ENCODE peak calls at places on chromosomes 6 and 20, in seven cellular contexts. One of them, this sample, is unnamed.
A peak's percentile ranks its signal among the peaks of the same experiment; 100 is the strongest.

GRCh38 chr6:89082439-89082838 is 1.9 kb downstream of the PNRC1 start:
- DNase-seq in PC-9: no peak
- DNase-seq in fibroblast of lung: peak; percentile 45
- DNase-seq in stomach: no peak
- DNase-seq in hepatocyte: peak; percentile 32
- DNase-seq in CD4-positive, CD25-positive, alpha-beta regulatory T cell: peak; percentile 37
- DNase-seq in Peyer's patch: no peak
- DNase-seq in this sample: peak; percentile 46

GRCh38 chr6:127971945-127972391 is 71.1 kb upstream of the THEMIS start:
- DNase-seq in PC-9: peak; percentile 76
- DNase-seq in fibroblast of lung: peak; percentile 93
- DNase-seq in stomach: no peak
- DNase-seq in hepatocyte: no peak
- DNase-seq in CD4-positive, CD25-positive, alpha-beta regulatory T cell: peak; percentile 87
- DNase-seq in Peyer's patch: no peak
- DNase-seq in this sample: peak; percentile 56

GRCh38 chr6:70151616-70152015 is 151.3 kb downstream of the COL9A1 start:
- DNase-seq in PC-9: no peak
- DNase-seq in fibroblast of lung: no peak
- DNase-seq in stomach: no peak
- DNase-seq in hepatocyte: no peak
- DNase-seq in CD4-positive, CD25-positive, alpha-beta regulatory T cell: no peak
- DNase-seq in Peyer's patch: no peak
- DNase-seq in this sample: no peak

GRCh38 chr20:43680976-43681375 is 14.1 kb downstream of the MYBL2 start:
- DNase-seq in PC-9: no peak
- DNase-seq in fibroblast of lung: no peak
- DNase-seq in stomach: no peak
- DNase-seq in hepatocyte: no peak
- DNase-seq in CD4-positive, CD25-positive, alpha-beta regulatory T cell: no peak
- DNase-seq in Peyer's patch: no peak
- DNase-seq in this sample: no peak

GRCh38 chr6:111230351-111231077 is 143.2 kb downstream of the SLC16A10 start:
- DNase-seq in PC-9: peak; percentile 75
- DNase-seq in fibroblast of lung: peak; percentile 86
- DNase-seq in stomach: no peak
- DNase-seq in hepatocyte: no peak
- DNase-seq in CD4-positive, CD25-positive, alpha-beta regulatory T cell: no peak
- DNase-seq in Peyer's patch: no peak
- DNase-seq in this sample: no peak

GRCh38 chr20:47493954-47494293 is 7.8 kb upstream of the NCOA3 start:
- DNase-seq in PC-9: peak; percentile 77
- DNase-seq in fibroblast of lung: no peak
- DNase-seq in stomach: peak; percentile 36
- DNase-seq in hepatocyte: peak; percentile 19
- DNase-seq in CD4-positive, CD25-positive, alpha-beta regulatory T cell: no peak
- DNase-seq in Peyer's patch: no peak
- DNase-seq in this sample: peak; percentile 84

GRCh38 chr6:83411731-83412130 is 19.1 kb downstream of the ME1 start:
- DNase-seq in PC-9: no peak
- DNase-seq in fibroblast of lung: no peak
- DNase-seq in stomach: no peak
- DNase-seq in hepatocyte: no peak
- DNase-seq in CD4-positive, CD25-positive, alpha-beta regulatory T cell: no peak
- DNase-seq in Peyer's patch: no peak
- DNase-seq in this sample: no peak

GRCh38 chr6:72623808-72624207 is 1.9 kb downstream of the KCNQ5 start:
- DNase-seq in PC-9: no peak
- DNase-seq in fibroblast of lung: no peak
- DNase-seq in stomach: no peak
- DNase-seq in hepatocyte: no peak
- DNase-seq in CD4-positive, CD25-positive, alpha-beta regulatory T cell: no peak
- DNase-seq in Peyer's patch: no peak
- DNase-seq in this sample: no peak

GRCh38 chr6:18586133-18586532 is 199.0 kb downstream of the RNF144B start:
- DNase-seq in PC-9: no peak
- DNase-seq in fibroblast of lung: no peak
- DNase-seq in stomach: no peak
- DNase-seq in hepatocyte: no peak
- DNase-seq in CD4-positive, CD25-positive, alpha-beta regulatory T cell: no peak
- DNase-seq in Peyer's patch: no peak
- DNase-seq in this sample: no peak

GRCh38 chr6:43496370-43497128 is 13.6 kb downstream of the LRRC73 start:
- DNase-seq in PC-9: peak; percentile 73
- DNase-seq in fibroblast of lung: peak; percentile 68
- DNase-seq in stomach: no peak
- DNase-seq in hepatocyte: peak; percentile 71
- DNase-seq in CD4-positive, CD25-positive, alpha-beta regulatory T cell: no peak
- DNase-seq in Peyer's patch: no peak
- DNase-seq in this sample: no peak

GRCh38 chr6:33672808-33673207 is 38.7 kb downstream of the UQCC2 start:
- DNase-seq in PC-9: peak; percentile 89
- DNase-seq in fibroblast of lung: peak; percentile 95
- DNase-seq in stomach: no peak
- DNase-seq in hepatocyte: peak; percentile 87
- DNase-seq in CD4-positive, CD25-positive, alpha-beta regulatory T cell: no peak
- DNase-seq in Peyer's patch: no peak
- DNase-seq in this sample: peak; percentile 11

GRCh38 chr6:41887355-41887754 is 7.8 kb downstream of the USP49 start:
- DNase-seq in PC-9: no peak
- DNase-seq in fibroblast of lung: no peak
- DNase-seq in stomach: no peak
- DNase-seq in hepatocyte: no peak
- DNase-seq in CD4-positive, CD25-positive, alpha-beta regulatory T cell: no peak
- DNase-seq in Peyer's patch: no peak
- DNase-seq in this sample: no peak

GRCh38 chr6:106122306-106122940 is 36.3 kb downstream of the PRDM1 start:
- DNase-seq in PC-9: peak; percentile 32
- DNase-seq in fibroblast of lung: no peak
- DNase-seq in stomach: no peak
- DNase-seq in hepatocyte: no peak
- DNase-seq in CD4-positive, CD25-positive, alpha-beta regulatory T cell: no peak
- DNase-seq in Peyer's patch: no peak
- DNase-seq in this sample: no peak

GRCh38 chr6:31702421-31702818 is 704 bp downstream of the ABHD16A start:
- DNase-seq in PC-9: no peak
- DNase-seq in fibroblast of lung: peak; percentile 26
- DNase-seq in stomach: no peak
- DNase-seq in hepatocyte: no peak
- DNase-seq in CD4-positive, CD25-positive, alpha-beta regulatory T cell: no peak
- DNase-seq in Peyer's patch: no peak
- DNase-seq in this sample: no peak

GRCh38 chr6:17394192-17394611 is 807 bp downstream of the CAP2 start:
- DNase-seq in PC-9: peak; percentile 77
- DNase-seq in fibroblast of lung: peak; percentile 85
- DNase-seq in stomach: peak; percentile 28
- DNase-seq in hepatocyte: peak; percentile 81
- DNase-seq in CD4-positive, CD25-positive, alpha-beta regulatory T cell: no peak
- DNase-seq in Peyer's patch: no peak
- DNase-seq in this sample: peak; percentile 50

GRCh38 chr6:116229287-116229913 is 24.5 kb downstream of the TSPYL4 start:
- DNase-seq in PC-9: no peak
- DNase-seq in fibroblast of lung: peak; percentile 96
- DNase-seq in stomach: peak; percentile 49
- DNase-seq in hepatocyte: peak; percentile 32
- DNase-seq in CD4-positive, CD25-positive, alpha-beta regulatory T cell: peak; percentile 12
- DNase-seq in Peyer's patch: no peak
- DNase-seq in this sample: no peak

GRCh38 chr20:6828794-6829423 is 61.4 kb downstream of the BMP2 start:
- DNase-seq in PC-9: no peak
- DNase-seq in fibroblast of lung: peak; percentile 39
- DNase-seq in stomach: peak; percentile 78
- DNase-seq in hepatocyte: peak; percentile 87
- DNase-seq in CD4-positive, CD25-positive, alpha-beta regulatory T cell: peak; percentile 19
- DNase-seq in Peyer's patch: peak; percentile 33
- DNase-seq in this sample: peak; percentile 73

GRCh38 chr20:60008130-60008808 is 50.0 kb downstream of the CDH26 start:
- DNase-seq in PC-9: no peak
- DNase-seq in fibroblast of lung: no peak
- DNase-seq in stomach: no peak
- DNase-seq in hepatocyte: no peak
- DNase-seq in CD4-positive, CD25-positive, alpha-beta regulatory T cell: no peak
- DNase-seq in Peyer's patch: no peak
- DNase-seq in this sample: no peak

DNA sequence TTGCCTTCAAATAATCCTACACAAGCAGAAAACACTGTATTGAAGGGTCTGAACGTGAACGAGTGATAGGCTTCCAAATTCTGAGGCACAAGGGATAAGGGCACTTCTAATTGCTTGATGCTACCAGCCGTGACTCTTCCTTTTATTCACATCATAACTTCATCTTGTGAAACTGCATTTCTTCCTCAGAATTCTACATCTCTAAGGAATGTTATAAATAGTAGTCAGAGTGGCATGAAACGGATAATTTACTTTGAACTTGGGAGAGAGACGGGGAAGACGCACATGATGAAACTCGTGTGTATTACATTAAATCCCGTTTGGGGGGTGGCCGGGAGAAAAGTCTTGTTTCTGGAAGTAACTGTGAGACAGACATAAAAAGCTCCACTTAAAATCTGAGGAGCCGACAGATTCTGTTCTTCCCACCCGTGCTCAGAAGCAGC is 754 bp downstream of the HDDC2 start:
- DNase-seq in PC-9: no peak
- DNase-seq in fibroblast of lung: peak; percentile 47
- DNase-seq in stomach: no peak
- DNase-seq in hepatocyte: peak; percentile 37
- DNase-seq in CD4-positive, CD25-positive, alpha-beta regulatory T cell: no peak
- DNase-seq in Peyer's patch: no peak
- DNase-seq in this sample: peak; percentile 12
- H3K27ac ChIP-seq in PC-9: peak overlapping the region; percentile 60
- H3K27ac ChIP-seq in fibroblast of lung: peak overlapping the region; percentile 80
- H3K27ac ChIP-seq in stomach: peak overlapping the region; percentile 92
- H3K27ac ChIP-seq in hepatocyte: peak overlapping the region; percentile 90
- H3K27ac ChIP-seq in CD4-positive, CD25-positive, alpha-beta regulatory T cell: peak overlapping the region; percentile 75
- H3K27ac ChIP-seq in Peyer's patch: peak overlapping the region; percentile 88
- H3K27ac ChIP-seq in this sample: peak overlapping the region; percentile 93

GRCh38 chr6:87151471-87151785 is 3.9 kb upstream of the ZNF292 start:
- DNase-seq in PC-9: no peak
- DNase-seq in fibroblast of lung: no peak
- DNase-seq in stomach: no peak
- DNase-seq in hepatocyte: no peak
- DNase-seq in CD4-positive, CD25-positive, alpha-beta regulatory T cell: no peak
- DNase-seq in Peyer's patch: no peak
- DNase-seq in this sample: no peak
- H3K4me3 ChIP-seq in PC-9: no peak overlapping the region
- H3K4me3 ChIP-seq in fibroblast of lung: peak overlapping the region; percentile 54
- H3K4me3 ChIP-seq in stomach: peak overlapping the region; percentile 62
- H3K4me3 ChIP-seq in hepatocyte: peak overlapping the region; percentile 18
- H3K4me3 ChIP-seq in CD4-positive, CD25-positive, alpha-beta regulatory T cell: peak overlapping the region; percentile 61
- H3K4me3 ChIP-seq in Peyer's patch: peak overlapping the region; percentile 76
- H3K4me3 ChIP-seq in this sample: no peak overlapping the region

GRCh38 chr20:50572922-50573777 is 63.0 kb downstream of the PTPN1 start:
- DNase-seq in PC-9: no peak
- DNase-seq in fibroblast of lung: peak; percentile 73
- DNase-seq in stomach: no peak
- DNase-seq in hepatocyte: no peak
- DNase-seq in CD4-positive, CD25-positive, alpha-beta regulatory T cell: no peak
- DNase-seq in Peyer's patch: peak; percentile 16
- DNase-seq in this sample: no peak

GRCh38 chr20:50571466-50571865 is 61.3 kb downstream of the PTPN1 start:
- DNase-seq in PC-9: no peak
- DNase-seq in fibroblast of lung: peak; percentile 52
- DNase-seq in stomach: no peak
- DNase-seq in hepatocyte: no peak
- DNase-seq in CD4-positive, CD25-positive, alpha-beta regulatory T cell: no peak
- DNase-seq in Peyer's patch: no peak
- DNase-seq in this sample: no peak

GRCh38 chr20:50567860-50568548 is 57.8 kb downstream of the PTPN1 start:
- DNase-seq in PC-9: no peak
- DNase-seq in fibroblast of lung: no peak
- DNase-seq in stomach: no peak
- DNase-seq in hepatocyte: no peak
- DNase-seq in CD4-positive, CD25-positive, alpha-beta regulatory T cell: no peak
- DNase-seq in Peyer's patch: no peak
- DNase-seq in this sample: no peak

GRCh38 chr20:50568549-50568942 is 58.4 kb downstream of the PTPN1 start:
- DNase-seq in PC-9: no peak
- DNase-seq in fibroblast of lung: no peak
- DNase-seq in stomach: no peak
- DNase-seq in hepatocyte: no peak
- DNase-seq in CD4-positive, CD25-positive, alpha-beta regulatory T cell: no peak
- DNase-seq in Peyer's patch: no peak
- DNase-seq in this sample: no peak

DNA sequence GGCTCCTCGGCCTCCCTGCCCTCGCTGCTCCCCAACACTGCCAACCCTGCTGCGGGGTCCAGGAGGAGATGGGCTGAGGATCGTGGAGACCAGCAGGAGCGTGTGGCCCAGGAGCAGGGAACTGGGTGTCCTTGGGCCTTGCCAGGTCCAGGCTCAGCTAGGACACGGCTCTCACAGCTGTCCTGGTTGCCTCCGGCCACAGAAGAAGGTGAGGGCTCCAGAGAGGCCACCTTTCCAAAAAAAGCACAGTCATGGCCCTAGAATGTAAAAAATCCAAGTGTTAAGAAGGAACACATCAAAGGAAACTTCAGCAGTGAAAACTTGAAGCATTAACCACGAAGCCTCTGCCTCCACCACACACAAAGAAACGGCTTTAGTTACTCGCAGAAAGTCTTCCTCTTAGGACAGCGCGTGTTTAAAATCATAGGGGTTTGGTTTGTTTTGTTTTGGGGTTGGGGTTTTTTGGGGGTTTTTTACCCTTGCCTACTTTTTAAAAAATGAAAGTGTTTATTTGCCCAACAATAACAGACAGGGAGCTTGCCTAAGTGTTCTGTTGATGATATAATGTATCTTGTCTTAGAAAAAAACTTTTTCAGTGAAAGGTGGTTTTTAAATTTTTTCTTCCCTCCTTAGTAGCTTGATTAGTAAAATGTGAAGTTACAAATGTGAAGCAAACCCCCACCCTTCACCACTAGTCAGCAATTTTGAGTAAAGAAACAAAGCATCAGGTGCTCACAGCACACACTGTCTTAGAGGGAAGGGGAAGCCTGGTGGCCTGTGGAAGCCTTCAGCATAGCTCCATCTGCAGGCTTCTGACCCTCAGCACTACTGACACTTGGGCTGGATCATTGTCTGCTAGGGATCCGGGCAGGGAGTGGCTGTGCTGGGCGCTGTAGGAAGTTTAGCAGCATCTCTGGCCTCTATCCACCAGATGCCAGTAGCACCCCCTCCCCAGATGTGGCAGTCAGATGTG is 60.0 kb downstream of the PTPN1 start:
- DNase-seq in PC-9: no peak
- DNase-seq in fibroblast of lung: peak; percentile 58
- DNase-seq in stomach: no peak
- DNase-seq in hepatocyte: no peak
- DNase-seq in CD4-positive, CD25-positive, alpha-beta regulatory T cell: peak; percentile 75
- DNase-seq in Peyer's patch: peak; percentile 37
- DNase-seq in this sample: no peak
- H3K4me1 ChIP-seq in PC-9: no peaks in the 10 kb centered on the region
- H3K4me1 ChIP-seq in fibroblast of lung: peaks cover 11% of the 10 kb centered on the region
- H3K4me1 ChIP-seq in stomach: peaks cover 36% of the 10 kb centered on the region
- H3K4me1 ChIP-seq in hepatocyte: peaks cover 13% of the 10 kb centered on the region
- H3K4me1 ChIP-seq in CD4-positive, CD25-positive, alpha-beta regulatory T cell: peaks cover 12% of the 10 kb centered on the region
- H3K4me1 ChIP-seq in Peyer's patch: peaks cover 5% of the 10 kb centered on the region
- H3K4me1 ChIP-seq in this sample: peaks cover 3% of the 10 kb centered on the region

DNA sequence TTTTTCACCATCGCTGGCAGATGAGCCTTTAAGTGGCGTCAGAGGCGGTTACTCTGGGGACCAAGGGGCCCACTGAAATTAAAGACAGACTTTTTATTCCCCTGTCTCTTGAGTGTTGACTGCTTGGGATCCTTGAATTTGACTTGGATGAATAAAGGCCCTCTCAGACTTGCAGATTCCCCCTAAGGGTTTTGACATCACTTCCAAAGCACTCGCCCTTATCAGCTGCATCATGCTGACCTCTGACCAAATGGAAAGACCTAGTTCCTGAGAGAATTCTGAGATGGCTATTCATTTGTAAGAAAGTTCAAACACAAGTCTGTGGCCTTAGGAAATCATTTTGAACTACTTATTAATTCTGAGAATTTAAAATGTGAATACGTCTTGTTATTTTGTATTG is 13.5 kb upstream of the MOXD1 start:
- DNase-seq in PC-9: no peak
- DNase-seq in fibroblast of lung: no peak
- DNase-seq in stomach: no peak
- DNase-seq in hepatocyte: no peak
- DNase-seq in CD4-positive, CD25-positive, alpha-beta regulatory T cell: no peak
- DNase-seq in Peyer's patch: no peak
- DNase-seq in this sample: no peak
- H3K27ac ChIP-seq in PC-9: no peak overlapping the region
- H3K27ac ChIP-seq in fibroblast of lung: no peak overlapping the region
- H3K27ac ChIP-seq in stomach: no peak overlapping the region
- H3K27ac ChIP-seq in hepatocyte: no peak overlapping the region
- H3K27ac ChIP-seq in CD4-positive, CD25-positive, alpha-beta regulatory T cell: no peak overlapping the region
- H3K27ac ChIP-seq in Peyer's patch: no peak overlapping the region
- H3K27ac ChIP-seq in this sample: no peak overlapping the region